ENCODE peak calls at places on chromosomes 5 and 9, in four cellular contexts. C is activated T-cell treated with anti-CD3 and anti-CD28 coated beads, Interleukin-2, amount 50 U/mL, for 4 hours; B is naive thymus-derived CD8-positive, alpha-beta T cell; U is HCT116. M is an unnamed sample.
A peak's percentile ranks its signal among the peaks of the same experiment; 100 is the strongest.

GRCh38 chr5:56715996-56716395 is 99.4 kb upstream of the MAP3K1 start:
- ATAC-seq in B (no peak), C (no peak), U (no peak), M (no peak)

GRCh38 chr5:171520300-171521170 is 101.1 kb downstream of the FGF18 start:
- ATAC-seq in U (peak; percentile 56), B (no peak), C (no peak), M (no peak)

GRCh38 chr9:131651599-131651998 is 88.3 kb downstream of the RAPGEF1 start:
- ATAC-seq in U (no peak), B (no peak), C (peak; percentile 81), M (peak; percentile 80)

GRCh38 chr9:108956627-108957026 is 22.4 kb downstream of the ABITRAM start:
- ATAC-seq in U (no peak), C (no peak), B (no peak), M (peak; percentile 39)

GRCh38 chr9:95268681-95269080 is 48.8 kb downstream of the FANCC start:
- ATAC-seq in C (no peak), U (peak; percentile 76), B (no peak), M (no peak)

GRCh38 chr5:173228639-173229380 is 6.2 kb downstream of the NKX2-5 start:
- ATAC-seq in C (no peak), U (no peak), B (no peak), M (no peak)

GRCh38 chr5:50839472-50839871 is 173.0 kb downstream of the PARP8 start:
- ATAC-seq in U (no peak), B (no peak), C (no peak), M (no peak)

GRCh38 chr5:156681276-156681675 is 168.8 kb upstream of the PPP1R2B start:
- ATAC-seq in B (no peak), C (no peak), U (no peak), M (no peak)

GRCh38 chr5:157520911-157521703 is 54.5 kb downstream of the ADAM19 start:
- ATAC-seq in B (no peak), C (no peak), U (no peak), M (no peak)

GRCh38 chr5:181173027-181173419 is 25.6 kb downstream of the OR2V2 start:
- ATAC-seq in U (peak; percentile 12), B (peak; percentile 57), C (peak; percentile 2), M (peak; percentile 72)

GRCh38 chr5:8906303-8906967 is 639.4 kb downstream of the SEMA5A start:
- ATAC-seq in C (no peak), U (no peak), B (no peak), M (no peak)

GRCh38 chr9:15222313-15222712 is 84.7 kb downstream of the TTC39B start:
- ATAC-seq in U (no peak), B (no peak), C (peak; percentile 43), M (peak; percentile 99)

GRCh38 chr9:35905912-35906679 is at the start of gene HRCT1:
- ATAC-seq in U (peak; percentile 69), B (no peak), C (no peak), M (no peak)

M was measured in activated T-helper 17 cell treated with anti-CD3 and anti-CD28 coated beads, Interleukin-2, amount 50 U/mL, for 72 hours.